ENCODE peak calls at places on chromosome 3, in nine cellular contexts. Q is GM23338, C is MM.1S, N is GM23248, Y is hepatocyte, G is HCT116, J is PC-3, A is neural progenitor cell, X is SK-N-SH. L is an unnamed sample.

GRCh38 chr3:185371683-185372082 is 8.7 kb downstream of the MAP3K13 start:
- DNase-seq in X (peak), A (peak), G (no peak), Q (no peak), N (no peak), Y (no peak), J (no peak), C (no peak), L (no peak)

GRCh38 chr3:47746264-47746663 is 35.4 kb downstream of the SMARCC1 start:
- DNase-seq in G (no peak), N (no peak), X (no peak), J (no peak), A (no peak), C (no peak), Y (no peak), Q (no peak), L (no peak)

GRCh38 chr3:141651405-141651804 is 86.7 kb upstream of the RNF7 start:
- DNase-seq in C (no peak), A (no peak), J (no peak), Y (no peak), X (no peak), Q (no peak), G (no peak), N (no peak), L (no peak)

GRCh38 chr3:1439395-1439794 is 346.6 kb downstream of the CNTN6 start:
- DNase-seq in Y (peak), X (no peak), J (no peak), Q (peak), G (no peak), C (peak), A (peak), N (no peak), L (peak)

GRCh38 chr3:179750720-179751328 is 98.0 kb downstream of the USP13 start:
- DNase-seq in C (no peak), Y (peak), X (peak), J (peak), G (no peak), Q (peak), A (peak), N (peak), L (peak)

GRCh38 chr3:99875573-99875924 is 57.9 kb downstream of the CMSS1 start:
- DNase-seq in X (peak), Q (peak), Y (peak), J (no peak), A (peak), C (no peak), N (peak), G (no peak), L (no peak)

GRCh38 chr3:113231827-113232253 is 20.5 kb downstream of the BOC start:
- DNase-seq in Y (peak), Q (peak), X (no peak), C (no peak), N (peak), A (no peak), G (peak), J (peak), L (no peak)

GRCh38 chr3:184703657-184704056 is 8.2 kb downstream of the MAGEF1 start:
- DNase-seq in X (no peak), J (no peak), G (no peak), N (no peak), Q (no peak), Y (no peak), A (no peak), C (no peak), L (no peak)

GRCh38 chr3:133838296-133838789 is 32.7 kb downstream of the SRPRB start:
- DNase-seq in J (no peak), C (no peak), Y (no peak), A (no peak), X (no peak), G (no peak), Q (no peak), N (no peak), L (no peak)

GRCh38 chr3:87120850-87121249 is 106.3 kb upstream of the CHMP2B start:
- DNase-seq in Q (peak), C (no peak), X (no peak), A (peak), G (no peak), Y (no peak), J (no peak), N (no peak), L (no peak)

GRCh38 chr3:15284121-15284889 is 48.1 kb downstream of the SH3BP5 start:
- DNase-seq in Y (no peak), G (no peak), Q (no peak), X (no peak), A (no peak), N (peak), C (no peak), J (peak), L (no peak)

GRCh38 chr3:100107227-100107626 is 7.1 kb downstream of the FILIP1L start:
- DNase-seq in J (peak), N (no peak), G (no peak), Y (no peak), X (no peak), C (no peak), A (no peak), Q (no peak), L (no peak)

GRCh38 chr3:37968784-37969600 is 21.6 kb upstream of the VILL start:
- DNase-seq in G (no peak), X (no peak), J (no peak), N (peak), A (no peak), C (no peak), Q (no peak), Y (no peak), L (no peak)

GRCh38 chr3:173660645-173661299 is 263.2 kb downstream of the NLGN1 start:
- DNase-seq in A (no peak), J (peak), X (no peak), N (peak), C (no peak), Y (no peak), G (no peak), Q (no peak), L (no peak)

GRCh38 chr3:112774293-112774926 is 72.3 kb downstream of the CD200R1L start:
- DNase-seq in Q (no peak), G (no peak), A (no peak), Y (no peak), C (peak), N (peak), X (no peak), J (peak), L (no peak)

GRCh38 chr3:178950676-178951075 is 120.9 kb downstream of the ZMAT3 start:
- DNase-seq in N (no peak), A (no peak), G (no peak), X (no peak), Q (no peak), C (no peak), J (peak), Y (no peak), L (no peak)

GRCh38 chr3:152197451-152197850 is 71.3 kb upstream of the MBNL1 start:
- DNase-seq in J (no peak), Y (no peak), C (peak), N (peak), G (no peak), A (no peak), X (no peak), Q (no peak), L (no peak)

GRCh38 chr3:65992106-65992505 is 46.6 kb downstream of the MAGI1 start:
- DNase-seq in Y (no peak), C (no peak), X (no peak), N (peak), G (no peak), J (no peak), A (no peak), Q (no peak), L (no peak)

GRCh38 chr3:30044515-30044914 is 561.9 kb upstream of the TGFBR2 start:
- DNase-seq in X (no peak), Q (peak), C (no peak), J (no peak), A (no peak), G (no peak), Y (no peak), N (no peak), L (no peak)

GRCh38 chr3:54180926-54181325 is 58.6 kb downstream of the CACNA2D3 start:
- DNase-seq in C (no peak), J (no peak), G (no peak), X (no peak), A (no peak), Q (no peak), Y (no peak), N (no peak), L (no peak)

GRCh38 chr3:11001020-11001657 is 8.6 kb downstream of the SLC6A1 start:
- DNase-seq in N (peak), C (no peak), G (no peak), Q (peak), A (peak), J (no peak), Y (peak), X (peak), L (no peak)

GRCh38 chr3:128242818-128243601 is 89.7 kb downstream of the EEFSEC start:
- DNase-seq in Y (no peak), X (no peak), G (no peak), A (no peak), N (peak), Q (no peak), J (no peak), C (no peak), L (no peak)

GRCh38 chr3:12058408-12058807 is 54.2 kb downstream of the SYN2 start:
- DNase-seq in A (no peak), C (no peak), J (no peak), Y (no peak), N (no peak), Q (no peak), G (no peak), X (peak), L (no peak)

GRCh38 chr3:66480666-66481065 is 20.2 kb downstream of the LRIG1 start:
- DNase-seq in Y (no peak), A (no peak), X (no peak), G (no peak), J (no peak), N (peak), Q (no peak), C (peak), L (peak)

GRCh38 chr3:4850211-4850927 is 128.9 kb upstream of the BHLHE40 start:
- DNase-seq in G (no peak), Y (no peak), C (no peak), J (no peak), N (no peak), X (no peak), Q (no peak), A (no peak), L (no peak)

GRCh38 chr3:17730318-17730967 is 12.0 kb downstream of the TBC1D5 start:
- DNase-seq in A (no peak), C (no peak), Q (peak), G (peak), Y (peak), J (peak), X (no peak), N (no peak), L (no peak)

GRCh38 chr3:56861511-56861910 is 59.8 kb upstream of the ARHGEF3 start:
- DNase-seq in A (no peak), Q (no peak), J (no peak), C (no peak), G (no peak), Y (no peak), X (no peak), N (no peak), L (no peak)

GRCh38 chr3:44988073-44988472 is 12.0 kb downstream of the EXOSC7 start:
- DNase-seq in A (no peak), Y (no peak), N (peak), G (no peak), Q (peak), C (no peak), X (peak), J (peak), L (no peak)

GRCh38 chr3:30319713-30320112 is 286.7 kb upstream of the TGFBR2 start:
- DNase-seq in Q (peak), C (peak), Y (peak), N (peak), A (peak), X (peak), G (peak), J (peak), L (peak)

GRCh38 chr3:132318451-132318850 is 1.2 kb downstream of the ACP3 start:
- DNase-seq in X (no peak), J (peak), N (peak), C (no peak), Q (no peak), G (no peak), Y (no peak), A (no peak), L (no peak)

GRCh38 chr3:80060664-80061063 is 292.9 kb upstream of the ROBO1 start:
- DNase-seq in Y (no peak), C (no peak), J (peak), Q (no peak), A (no peak), X (no peak), G (no peak), N (no peak), L (no peak)

GRCh38 chr3:185630182-185630622 is 44.1 kb downstream of the SENP2 start:
- DNase-seq in N (peak), G (no peak), Y (peak), J (peak), C (no peak), Q (no peak), X (no peak), A (no peak), L (no peak)

GRCh38 chr3:41115069-41115468 is 84.2 kb upstream of the CTNNB1 start:
- DNase-seq in Y (no peak), J (no peak), X (no peak), C (no peak), N (no peak), G (no peak), Q (no peak), A (no peak), L (no peak)

GRCh38 chr3:143977326-143978262 is 6.0 kb downstream of the DIPK2A start:
- DNase-seq in G (no peak), J (peak), C (peak), X (no peak), N (peak), Q (no peak), Y (no peak), A (no peak), L (no peak)

GRCh38 chr3:197499427-197499826 is 56.3 kb downstream of the BDH1 start:
- DNase-seq in X (no peak), A (no peak), Q (no peak), N (peak), C (no peak), J (peak), Y (no peak), G (peak), L (no peak)

GRCh38 chr3:186653984-186654383 is 11.8 kb upstream of the HRG start:
- DNase-seq in Y (no peak), X (peak), G (peak), J (no peak), N (no peak), A (peak), C (no peak), Q (peak), L (peak)

GRCh38 chr3:137992592-137992991 is 17.4 kb upstream of the CLDN18 start:
- DNase-seq in Y (no peak), C (no peak), X (no peak), A (no peak), G (no peak), Q (no peak), J (no peak), N (peak), L (no peak)

GRCh38 chr3:15300318-15301078 is 31.9 kb downstream of the SH3BP5 start:
- DNase-seq in J (peak), C (no peak), Y (no peak), G (peak), X (no peak), A (no peak), Q (no peak), N (peak), L (no peak)

DNA sequence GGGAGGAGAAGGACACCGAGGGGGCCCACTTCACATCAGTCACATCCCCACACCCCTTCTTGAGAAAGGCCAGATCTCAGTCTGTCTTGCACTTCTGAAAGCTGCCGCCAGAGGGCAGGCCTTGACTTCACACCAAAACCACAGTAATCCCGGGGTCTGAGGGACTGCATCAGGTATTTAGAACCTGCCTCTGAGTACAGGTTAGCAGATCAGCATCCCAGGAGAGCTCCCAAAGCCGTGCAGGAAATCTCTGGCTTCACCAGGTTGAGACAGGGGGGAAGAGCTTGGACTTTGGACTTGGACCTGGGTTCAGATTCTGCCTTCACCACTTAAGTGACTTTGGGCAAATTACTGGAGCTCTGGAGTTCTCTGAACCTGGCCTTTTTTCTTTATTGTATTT is 50.3 kb downstream of the LHFPL4 start:
- DNase-seq in Q (peak), A (peak), J (peak), C (peak), Y (peak), N (peak), G (peak), X (peak), L (peak)
- TF ChIP-seq EZH2phosphoT487 in Q (no peak), A (no peak), J (no peak), C (no peak), Y (no peak), N (no peak), G (no peak), X (no peak), L (no peak)

GRCh38 chr3:8589880-8590556 is 54.6 kb downstream of the SSUH2 start:
- DNase-seq in X (no peak), Q (no peak), C (no peak), N (peak), G (no peak), Y (no peak), J (no peak), A (no peak), L (no peak)
- H2AFZ ChIP-seq in X (no peak), Q (no peak), C (no peak), N (no peak), G (no peak), Y (no peak), J (no peak), A (no peak), L (no peak)

DNA sequence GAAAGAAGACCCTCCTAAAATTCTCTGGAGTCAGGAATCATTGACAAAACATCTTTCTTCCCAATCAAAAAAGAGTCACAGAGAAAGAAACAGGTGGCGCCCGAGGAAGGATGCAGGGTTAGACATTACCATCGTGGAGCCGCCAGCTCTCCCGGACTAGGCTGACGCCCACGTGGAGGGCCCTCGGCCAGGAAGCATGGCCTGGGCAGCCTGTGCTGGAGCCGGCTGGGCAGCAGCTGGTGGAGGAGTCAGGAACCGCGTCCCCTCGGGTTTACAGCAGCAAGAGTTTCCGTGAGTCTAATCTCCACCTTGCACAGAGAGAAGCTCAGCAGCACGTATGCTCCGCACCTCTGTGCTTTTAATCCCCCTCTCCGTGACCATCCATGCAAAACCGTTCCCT is 533.7 kb upstream of the ATP11B start:
- DNase-seq in A (peak), C (no peak), J (no peak), Q (peak), N (peak), Y (no peak), G (no peak), X (peak), L (no peak)
- TF ChIP-seq EZH2phosphoT487 in A (no peak), C (no peak), J (no peak), Q (no peak), N (no peak), Y (no peak), G (no peak), X (no peak), L (no peak)

GRCh38 chr3:165669967-165670366 is 167.3 kb downstream of the BCHE start:
- DNase-seq in N (no peak), X (no peak), A (no peak), C (no peak), G (no peak), Y (no peak), J (no peak), Q (no peak), L (no peak)
- H2AFZ ChIP-seq in N (no peak), X (no peak), A (no peak), C (no peak), G (no peak), Y (no peak), J (no peak), Q (no peak), L (no peak)

GRCh38 chr3:101695779-101696372 is 9.4 kb upstream of the RPL24 start:
- DNase-seq in G (peak), N (peak), J (peak), C (peak), Y (peak), X (peak), Q (peak), A (peak), L (peak)
- TF ChIP-seq EZH2phosphoT487 in G (no peak), N (no peak), J (no peak), C (no peak), Y (no peak), X (no peak), Q (no peak), A (no peak), L (no peak)

GRCh38 chr3:196063456-196063855 is 18.4 kb downstream of the TFRC start:
- DNase-seq in X (no peak), Q (no peak), Y (no peak), G (no peak), C (no peak), N (peak), J (no peak), A (no peak), L (no peak)
- H2AFZ ChIP-seq in X (no peak), Q (no peak), Y (no peak), G (no peak), C (no peak), N (no peak), J (no peak), A (no peak), L (no peak)

DNA sequence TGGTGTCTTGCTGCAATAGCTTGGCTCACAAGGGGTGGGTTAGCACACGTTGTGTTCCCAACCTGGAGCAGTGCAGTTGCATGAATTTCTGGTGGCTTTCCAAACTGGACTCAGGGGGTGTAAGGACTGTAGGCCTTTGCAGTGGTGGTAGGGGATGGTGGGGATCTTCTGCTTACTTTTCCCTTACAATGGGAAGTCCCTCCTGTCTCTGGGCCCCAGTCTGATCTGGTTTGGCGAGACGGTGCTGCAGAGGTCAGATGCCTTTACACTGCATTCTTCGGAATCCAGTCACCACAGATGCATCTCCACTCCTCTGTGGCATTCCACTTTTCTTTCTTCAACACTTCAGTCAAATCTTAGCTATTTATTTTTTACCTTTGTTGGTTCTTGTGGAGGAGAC is 132.1 kb downstream of the DOCK3 start:
- DNase-seq in X (no peak), Y (peak), C (no peak), A (no peak), G (no peak), N (peak), Q (peak), J (peak), L (no peak)
- TF ChIP-seq EZH2phosphoT487 in X (no peak), Y (no peak), C (no peak), A (no peak), G (no peak), N (no peak), Q (no peak), J (no peak), L (no peak)

GRCh38 chr3:13479332-13479581 is 849 bp upstream of the HDAC11 start:
- DNase-seq in N (peak), G (no peak), A (peak), J (peak), Y (peak), Q (peak), X (peak), C (no peak), L (no peak)
- H2AFZ ChIP-seq in N (peak), G (peak), A (peak), J (peak), Y (peak), Q (peak), X (peak), C (peak), L (peak)

GRCh38 chr3:188294823-188295487 is 141.0 kb downstream of the LPP start:
- DNase-seq in Q (no peak), A (no peak), N (peak), G (peak), X (no peak), Y (peak), C (no peak), J (peak), L (no peak)
- TF ChIP-seq EZH2phosphoT487 in Q (no peak), A (no peak), N (no peak), G (no peak), X (no peak), Y (no peak), C (no peak), J (no peak), L (no peak)